ENCODE peak calls at places on chromosome 2, in ten cellular contexts. Z, F, V, O, P, W, A, N, E and S are unnamed samples.

GRCh38 chr2:112662702-112663101 is 17.0 kb downstream of the SLC20A1 start:
- DNase-seq in N (no peak), V (no peak), A (no peak), E (no peak), O (no peak), W (no peak), Z (no peak), F (no peak), P (no peak), S (no peak)

GRCh38 chr2:157769866-157770265 is 106.3 kb downstream of the ACVR1 start:
- DNase-seq in F (no peak), P (no peak), V (no peak), O (no peak), A (peak; percentile 61), E (no peak), Z (no peak), N (no peak), W (no peak), S (no peak)

GRCh38 chr2:192072778-192073177 is 122.0 kb downstream of the TMEFF2 start:
- DNase-seq in A (no peak), O (no peak), V (no peak), N (no peak), P (no peak), W (no peak), F (no peak), Z (no peak), E (no peak), S (no peak)

GRCh38 chr2:130846233-130846632 is 9.5 kb downstream of the ARHGEF4 start:
- DNase-seq in O (no peak), E (no peak), A (no peak), Z (no peak), V (no peak), W (peak; percentile 51), N (no peak), F (no peak), P (no peak), S (no peak)

GRCh38 chr2:146677280-146677679 is 1167.5 kb upstream of the ACVR2A start:
- DNase-seq in P (no peak), N (no peak), W (no peak), V (no peak), F (peak; percentile 27), E (no peak), Z (no peak), O (no peak), A (no peak), S (no peak)

GRCh38 chr2:113201496-113202304 is 27.9 kb downstream of the PSD4 start:
- DNase-seq in V (no peak), N (peak; percentile 43), F (no peak), Z (no peak), E (no peak), W (no peak), A (no peak), O (no peak), P (no peak), S (no peak)

GRCh38 chr2:124193706-124194105 is 168.6 kb downstream of the CNTNAP5 start:
- DNase-seq in P (no peak), O (no peak), E (no peak), W (no peak), A (no peak), Z (no peak), V (peak; percentile 20), F (no peak), N (no peak), S (no peak)

GRCh38 chr2:107001551-107001950 is 115.6 kb upstream of the ST6GAL2 start:
- DNase-seq in N (no peak), F (no peak), P (no peak), V (no peak), W (no peak), E (no peak), Z (no peak), A (no peak), O (no peak), S (no peak)

GRCh38 chr2:190219186-190219585 is 100.4 kb downstream of the HIBCH start:
- DNase-seq in W (no peak), O (no peak), E (no peak), Z (no peak), V (no peak), N (no peak), F (no peak), A (no peak), P (no peak), S (no peak)

GRCh38 chr2:231187736-231188505 is 10.5 kb upstream of the ARMC9 start:
- DNase-seq in A (peak; percentile 93), W (peak; percentile 75), N (no peak), V (no peak), E (no peak), F (no peak), Z (no peak), P (no peak), O (no peak), S (peak; percentile 91)

GRCh38 chr2:191679818-191680600 is 2.1 kb downstream of the NABP1 start:
- DNase-seq in A (peak; percentile 81), N (no peak), F (no peak), P (peak; percentile 75), V (no peak), O (no peak), E (no peak), W (no peak), Z (no peak), S (peak; percentile 90)

GRCh38 chr2:180829261-180829660 is 151.1 kb upstream of the UBE2E3 start:
- DNase-seq in W (no peak), V (no peak), Z (no peak), O (no peak), N (no peak), P (no peak), A (no peak), E (no peak), F (no peak), S (peak; percentile 28)